ENCODE peak calls at places on chromosomes 5 and 9, in four cellular contexts. E is K562, K is HCT116, I is H1. W is an unnamed sample. For H3K9me3, the result is how much of the 10 kb centered on the place peaks cover.

GRCh38 chr9:106468431-106468830 is 394.5 kb upstream of the ZNF462 start:
- DNase-seq in E (no peak), K (no peak), I (no peak), W (no peak)

GRCh38 chr5:163622796-163623195 is 117.4 kb downstream of the MAT2B start:
- DNase-seq in E (no peak), K (no peak), I (no peak), W (no peak)

GRCh38 chr9:131747352-131747751 is 7.5 kb upstream of the RAPGEF1 start:
- DNase-seq in K (no peak), E (no peak), I (no peak), W (no peak)

GRCh38 chr9:74960548-74960947 is 7.8 kb upstream of the C9orf40 start:
- DNase-seq in I (no peak), E (no peak), K (no peak), W (no peak)

GRCh38 chr5:4977421-4977820 is 162.7 kb upstream of the ADAMTS16 start:
- DNase-seq in K (no peak), I (no peak), E (no peak), W (no peak)

GRCh38 chr5:9903806-9904205 is 273.7 kb upstream of the TAS2R1 start:
- DNase-seq in K (no peak), E (no peak), I (no peak), W (no peak)

GRCh38 chr9:108270041-108270440 is 585.7 kb downstream of the ACTL7B start:
- DNase-seq in K (no peak), I (no peak), E (peak), W (no peak)

GRCh38 chr5:115366223-115366622 is 69.8 kb upstream of the CCDC112 start:
- DNase-seq in E (no peak), I (no peak), K (no peak), W (no peak)

GRCh38 chr9:93064392-93065124 is 6.1 kb downstream of the SUSD3 start:
- DNase-seq in K (no peak), I (no peak), E (peak), W (peak)

GRCh38 chr5:36494756-36495637 is 111.4 kb upstream of the SLC1A3 start:
- DNase-seq in I (no peak), K (no peak), E (no peak), W (no peak)

GRCh38 chr5:125798311-125798710 is 624.9 kb upstream of the GRAMD2B start:
- DNase-seq in I (no peak), K (peak), E (no peak), W (no peak)

GRCh38 chr9:6090811-6091210 is 75.4 kb upstream of the RANBP6 start:
- DNase-seq in E (no peak), I (no peak), K (no peak), W (no peak)

GRCh38 chr5:179530069-179530998 is 20.0 kb upstream of the RUFY1 start:
- DNase-seq in E (peak), K (no peak), I (no peak), W (peak)

GRCh38 chr5:152542741-152543140 is 137.7 kb upstream of the NMUR2 start:
- DNase-seq in K (no peak), E (no peak), I (no peak), W (no peak)

GRCh38 chr5:168342985-168343384 is 51.5 kb downstream of the WWC1 start:
- DNase-seq in E (no peak), I (no peak), K (no peak), W (no peak)

GRCh38 chr5:155268770-155269425 is 255.3 kb downstream of the KIF4B start:
- DNase-seq in E (no peak), K (no peak), I (no peak), W (no peak)

GRCh38 chr9:137021979-137022619 is 5.9 kb downstream of the ABCA2 start:
- DNase-seq in I (peak), K (peak), E (peak), W (peak)

GRCh38 chr9:108087781-108088180 is 598.2 kb upstream of the KLF4 start:
- DNase-seq in E (no peak), I (no peak), K (no peak), W (no peak)

GRCh38 chr5:115986358-115986757 is 24.1 kb downstream of the LVRN start:
- DNase-seq in I (no peak), E (no peak), K (no peak), W (no peak)

GRCh38 chr5:157651623-157652376 is 438 bp downstream of the SOX30 start:
- DNase-seq in K (no peak), I (peak), E (no peak), W (peak)

GRCh38 chr9:116504081-116504480 is 183.0 kb upstream of the TRIM32 start:
- DNase-seq in K (no peak), I (no peak), E (no peak), W (no peak)

GRCh38 chr5:171418316-171418981 is 998 bp upstream of the FGF18 start:
- DNase-seq in E (peak), I (peak), K (peak), W (peak)
- H3K9ac ChIP-seq in E (no peak), I (no peak), K (peak), W (no peak)

GRCh38 chr5:25358919-25359318 is 714.1 kb upstream of the CDH10 start:
- DNase-seq in E (no peak), K (no peak), I (no peak), W (no peak)
- H3K9me3 ChIP-seq in E (under half), K (under half), I (under half), W (under half)

GRCh38 chr5:14240366-14240765 is 97.2 kb downstream of the TRIO start:
- DNase-seq in K (no peak), E (no peak), I (no peak), W (no peak)
- TF ChIP-seq CTCF in K (no peak), E (no peak), I (no peak), W (no peak)

GRCh38 chr5:150622157-150622556 is 18.3 kb upstream of the SYNPO start:
- DNase-seq in I (no peak), E (no peak), K (no peak), W (no peak)

GRCh38 chr5:150618588-150619281 is 21.7 kb upstream of the SYNPO start:
- DNase-seq in I (no peak), K (no peak), E (no peak), W (no peak)

GRCh38 chr5:150618188-150618587 is 22.3 kb upstream of the SYNPO start:
- DNase-seq in K (no peak), E (no peak), I (no peak), W (no peak)

GRCh38 chr5:150621301-150621700 is 19.2 kb upstream of the SYNPO start:
- DNase-seq in I (no peak), K (no peak), E (no peak), W (no peak)

GRCh38 chr5:150619359-150620230 is 20.9 kb upstream of the SYNPO start:
- DNase-seq in K (no peak), I (no peak), E (no peak), W (no peak)
- H3K9ac ChIP-seq in K (no peak), I (no peak), E (no peak), W (no peak)

DNA sequence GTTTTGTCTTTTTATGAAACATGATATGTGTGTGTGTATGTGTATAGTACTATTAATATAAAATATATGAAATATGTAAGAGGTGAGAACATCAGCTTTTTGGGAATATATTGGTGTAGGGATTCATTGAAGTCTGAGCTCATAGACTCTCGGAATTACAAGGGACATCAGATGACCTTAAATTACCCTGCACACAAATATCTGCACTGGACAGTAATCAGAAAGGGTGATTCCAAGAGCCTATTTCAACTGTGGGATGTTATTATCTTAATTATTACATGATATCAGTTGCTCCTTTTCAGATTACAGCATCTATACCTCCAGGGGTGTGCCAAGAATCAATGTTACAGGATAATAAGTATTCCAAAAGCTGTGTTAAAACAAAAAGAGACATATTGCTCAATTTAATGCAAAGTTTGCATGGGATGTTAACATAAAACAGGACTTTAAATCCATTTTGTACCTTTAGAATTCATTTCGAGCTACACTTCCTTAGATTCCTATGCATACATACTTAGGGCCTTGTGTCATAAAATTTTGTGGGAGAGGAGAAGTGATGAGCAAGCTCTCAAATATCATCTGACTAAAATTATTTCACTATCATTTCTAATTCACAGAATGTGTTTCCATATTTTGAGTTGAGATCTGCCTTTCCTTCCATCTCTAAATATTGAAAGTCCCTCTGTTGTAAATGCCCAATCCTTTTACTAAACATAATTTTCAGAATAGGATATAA is 365.2 kb downstream of the BRINP1 start:
- DNase-seq in K (no peak), E (no peak), I (no peak), W (no peak)
- H3K9me3 ChIP-seq in K (under half), E (under half), I (under half), W (under half)

GRCh38 chr5:95823738-95824609 is 1.4 kb upstream of the GLRX start:
- DNase-seq in E (peak), K (peak), I (no peak), W (peak)
- TF ChIP-seq CTCF in E (no peak), K (no peak), I (no peak), W (no peak)

W was measured in colonic mucosa.